ENCODE peak calls at places on chromosome 3, in nine cellular contexts. R, E, V, J, U, X, Y, P and Z are unnamed samples.

GRCh38 chr3:46889381-46890110 is 12.0 kb downstream of the PTH1R start:
- DNase-seq in R (peak), J (no peak), V (no peak), U (no peak), P (no peak), E (no peak), Y (no peak), X (no peak), Z (no peak)

GRCh38 chr3:153595186-153595815 is 433.3 kb downstream of the RAP2B start:
- DNase-seq in V (peak), E (no peak), R (peak), P (peak), J (no peak), U (peak), X (peak), Y (peak), Z (peak)

GRCh38 chr3:148710665-148711064 is 13.0 kb downstream of the AGTR1 start:
- DNase-seq in X (no peak), R (no peak), J (no peak), U (no peak), Y (no peak), E (no peak), V (peak), P (no peak), Z (no peak)

GRCh38 chr3:190941694-190942280 is 79.3 kb upstream of the GMNC start:
- DNase-seq in V (peak), E (no peak), R (no peak), P (peak), X (no peak), Y (no peak), U (no peak), J (no peak), Z (no peak)

GRCh38 chr3:169662215-169663070 is 1.1 kb downstream of the MECOM start:
- DNase-seq in X (no peak), Y (peak), V (peak), P (peak), U (peak), J (peak), E (no peak), R (peak), Z (no peak)

GRCh38 chr3:127197300-127198150 is 4.6 kb downstream of the PRR23E start:
- DNase-seq in E (no peak), Y (no peak), V (no peak), J (no peak), R (no peak), P (no peak), U (no peak), X (no peak), Z (no peak)

GRCh38 chr3:174775603-174776002 is 83.5 kb upstream of the NAALADL2 start:
- DNase-seq in U (peak), P (no peak), X (no peak), E (no peak), Y (peak), R (peak), V (no peak), J (no peak), Z (no peak)

GRCh38 chr3:46672349-46672695 is 21.2 kb downstream of the ALS2CL start:
- DNase-seq in J (no peak), P (no peak), R (no peak), E (no peak), X (no peak), Y (no peak), U (no peak), V (no peak), Z (no peak)

GRCh38 chr3:136078421-136079364 is 113.2 kb downstream of the PPP2R3A start:
- DNase-seq in E (no peak), J (no peak), U (peak), P (no peak), V (peak), X (peak), R (peak), Y (peak), Z (peak)

GRCh38 chr3:12193485-12194165 is 34.9 kb upstream of the TIMP4 start:
- DNase-seq in E (peak), Y (peak), V (no peak), P (no peak), R (peak), X (peak), U (peak), J (peak), Z (peak)

GRCh38 chr3:5071061-5071460 is 51.0 kb upstream of the ARL8B start:
- DNase-seq in R (peak), J (no peak), E (no peak), X (no peak), Y (peak), V (no peak), P (no peak), U (peak), Z (peak)

GRCh38 chr3:242986-243706 is 46.6 kb downstream of the CHL1 start:
- DNase-seq in J (no peak), Y (peak), V (no peak), R (peak), P (no peak), X (no peak), U (peak), E (no peak), Z (peak)

GRCh38 chr3:184572528-184573270 is 11.1 kb downstream of the EPHB3 start:
- DNase-seq in V (no peak), X (no peak), P (no peak), R (no peak), E (no peak), Y (no peak), J (no peak), U (no peak), Z (no peak)

GRCh38 chr3:149462653-149463052 is 11.8 kb upstream of the TM4SF4 start:
- DNase-seq in V (no peak), Y (no peak), E (no peak), R (no peak), X (no peak), U (peak), P (no peak), J (no peak), Z (no peak)

GRCh38 chr3:174329321-174329720 is 529.8 kb upstream of the NAALADL2 start:
- DNase-seq in X (no peak), Y (peak), J (no peak), U (peak), V (no peak), R (peak), E (no peak), P (no peak), Z (peak)

GRCh38 chr3:72462611-72463011 is 385.6 kb downstream of the SHQ1 start:
- DNase-seq in J (no peak), V (no peak), U (no peak), R (no peak), E (no peak), X (no peak), Y (no peak), P (no peak), Z (no peak)

GRCh38 chr3:27166888-27167287 is 202.3 kb downstream of the NEK10 start:
- DNase-seq in R (peak), E (peak), P (no peak), X (no peak), V (peak), Y (peak), U (peak), J (no peak), Z (peak)

GRCh38 chr3:184751204-184751809 is 39.4 kb upstream of the MAGEF1 start:
- DNase-seq in J (no peak), V (no peak), U (no peak), E (no peak), R (no peak), P (no peak), X (no peak), Y (no peak), Z (no peak)

GRCh38 chr3:120563356-120564022 is 32.6 kb upstream of the NDUFB4 start:
- DNase-seq in X (no peak), V (no peak), Y (no peak), P (no peak), U (no peak), J (no peak), E (no peak), R (no peak), Z (no peak)

GRCh38 chr3:155604126-155604525 is 140.7 kb downstream of the PLCH1 start:
- DNase-seq in E (no peak), Y (no peak), P (no peak), X (no peak), R (no peak), V (no peak), J (no peak), U (no peak), Z (no peak)

GRCh38 chr3:42980909-42981308 is 1.8 kb downstream of the GASK1A start:
- DNase-seq in V (peak), P (peak), R (no peak), Y (no peak), U (no peak), E (no peak), X (no peak), J (no peak), Z (no peak)

GRCh38 chr3:195133462-195133861 is 137.5 kb downstream of the XXYLT1 start:
- DNase-seq in R (peak), X (no peak), Y (peak), E (no peak), J (no peak), V (no peak), P (no peak), U (peak), Z (peak)

GRCh38 chr3:171195686-171196085 is 169.2 kb upstream of the SLC2A2 start:
- DNase-seq in U (no peak), R (peak), V (no peak), P (no peak), Y (no peak), J (no peak), X (no peak), E (no peak), Z (no peak)

GRCh38 chr3:129749692-129750091 is 143.2 kb upstream of the PLXND1 start:
- DNase-seq in E (no peak), Y (no peak), J (no peak), P (no peak), R (no peak), X (no peak), U (no peak), V (no peak), Z (no peak)

GRCh38 chr3:185313693-185314246 is 49.2 kb upstream of the MAP3K13 start:
- DNase-seq in Y (no peak), X (no peak), J (peak), P (peak), E (no peak), R (no peak), U (no peak), V (no peak), Z (no peak)

GRCh38 chr3:11168881-11169805 is 14.8 kb downstream of the HRH1 start:
- DNase-seq in Y (peak), V (no peak), E (no peak), U (peak), J (no peak), R (peak), P (no peak), X (no peak), Z (no peak)

GRCh38 chr3:13229291-13229949 is 156.2 kb upstream of the IQSEC1 start:
- DNase-seq in J (no peak), P (peak), Y (no peak), R (peak), V (peak), U (peak), E (no peak), X (no peak), Z (no peak)

GRCh38 chr3:188348445-188349244 is 194.7 kb downstream of the LPP start:
- DNase-seq in U (peak), X (no peak), J (peak), P (no peak), E (peak), V (peak), Y (peak), R (peak), Z (peak)

GRCh38 chr3:138081371-138082084 is 33.9 kb downstream of the DZIP1L start:
- DNase-seq in P (no peak), R (peak), V (no peak), E (no peak), Y (peak), X (no peak), J (no peak), U (peak), Z (peak)

GRCh38 chr3:72818092-72818721 is 30.0 kb downstream of the SHQ1 start:
- DNase-seq in X (peak), J (no peak), R (peak), U (peak), E (no peak), Y (peak), V (no peak), P (peak), Z (peak)

GRCh38 chr3:51539291-51539891 is 872 bp downstream of the RAD54L2 start:
- DNase-seq in P (peak), U (peak), X (no peak), V (peak), E (no peak), Y (peak), R (peak), J (peak), Z (peak)

DNA sequence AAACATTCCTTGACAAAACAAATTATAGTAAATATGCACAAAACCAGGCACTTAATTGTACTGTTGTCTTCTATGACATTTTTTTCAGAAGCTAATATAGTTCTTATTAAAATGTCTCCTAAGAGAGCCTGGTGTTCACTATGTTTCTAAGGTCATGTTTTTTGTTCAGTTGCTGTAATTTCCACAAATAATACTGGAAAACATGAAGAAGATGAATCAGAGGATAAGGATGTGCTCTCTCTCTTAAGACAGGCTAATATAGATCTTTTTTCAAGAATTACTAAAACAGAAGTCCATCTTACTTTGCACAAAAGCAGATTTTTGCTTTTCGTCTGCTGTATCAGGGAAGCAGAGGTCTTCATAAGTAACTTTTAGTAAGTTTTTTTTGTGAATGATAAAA is 823.0 kb upstream of the NECTIN3 start:
- DNase-seq in V (no peak), Y (peak), P (no peak), X (no peak), E (no peak), J (no peak), U (peak), R (peak), Z (no peak)
- H3K4me3 ChIP-seq in V (no peak), Y (no peak), P (no peak), X (no peak), E (no peak), J (no peak), U (no peak), R (no peak), Z (no peak)

DNA sequence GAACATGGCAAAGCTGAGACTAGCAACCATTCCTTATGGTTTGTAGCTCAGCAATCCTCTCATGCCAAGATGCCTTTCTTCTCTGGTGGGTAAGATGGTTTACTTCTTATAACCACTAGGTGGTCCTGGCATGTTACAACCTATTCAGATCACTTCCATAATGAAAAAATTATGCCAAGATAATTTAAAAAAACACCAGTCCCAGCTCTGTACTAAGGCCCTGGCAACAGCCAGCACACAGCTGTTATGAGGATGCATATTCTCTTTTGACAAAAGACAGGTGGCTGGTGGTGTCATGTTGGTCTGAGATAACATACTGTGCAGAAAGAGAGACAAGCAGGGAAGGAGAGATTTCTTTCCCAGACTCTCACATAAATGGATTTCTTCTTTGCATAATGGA is 65.7 kb upstream of the FRMD4B start:
- DNase-seq in J (no peak), V (peak), P (no peak), E (no peak), Y (no peak), R (no peak), X (no peak), U (peak), Z (no peak)
- TF ChIP-seq CTCF in J (peak), V (peak), P (peak), E (no peak), Y (peak), R (peak), X (no peak), U (peak), Z (peak)

DNA sequence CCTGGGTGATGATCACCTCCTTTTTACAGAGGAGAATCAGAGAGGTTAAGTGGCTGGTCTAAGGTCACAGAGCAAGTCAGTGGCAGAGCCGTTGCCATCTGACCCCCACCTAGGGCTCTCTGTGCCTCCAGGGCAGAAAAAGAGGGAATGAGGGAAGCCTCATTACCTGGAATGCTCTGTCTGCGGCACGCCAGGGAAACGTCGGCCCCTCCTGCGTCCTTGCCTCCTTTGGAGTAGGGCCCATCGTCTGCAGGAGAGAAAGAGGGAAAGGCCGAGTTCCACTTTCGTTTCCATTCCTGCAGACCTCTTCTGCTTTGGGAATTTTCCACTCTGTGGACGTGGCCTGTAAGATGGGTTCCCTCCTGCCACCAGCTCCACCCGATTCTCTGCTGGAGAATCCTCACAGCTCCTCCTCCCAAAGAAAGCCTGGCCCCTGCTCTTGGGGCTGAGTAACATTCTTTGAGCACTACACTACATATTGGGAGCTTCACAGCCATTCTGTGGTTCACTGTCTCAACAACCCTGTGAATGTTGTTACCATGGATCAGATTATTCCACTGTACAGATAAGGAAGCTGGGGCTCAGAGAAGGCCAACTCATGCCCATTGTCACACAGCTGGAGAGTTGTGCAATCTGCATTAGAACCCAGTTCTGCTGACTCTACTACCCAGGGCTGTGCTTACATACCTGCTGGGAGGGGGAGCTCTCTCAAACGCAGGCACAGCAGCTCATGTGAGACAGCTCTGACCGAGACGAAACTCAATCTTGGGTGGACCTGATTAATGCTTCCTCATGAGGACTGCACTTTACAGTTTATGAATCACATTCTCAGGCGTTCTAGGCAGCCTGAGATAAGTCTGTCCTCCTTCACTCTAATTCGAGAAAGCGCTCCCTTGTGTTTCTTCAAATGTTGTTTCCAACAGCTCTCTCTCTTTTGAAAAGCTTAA is 14.2 kb downstream of the GRIP2 start:
- DNase-seq in J (peak), P (no peak), V (no peak), Y (no peak), R (peak), E (no peak), U (peak), X (no peak), Z (no peak)
- H3K4me3 ChIP-seq in J (no peak), P (no peak), V (no peak), Y (no peak), R (no peak), E (no peak), U (peak), X (no peak), Z (no peak)

GRCh38 chr3:54538346-54538745 is 389.5 kb downstream of the LRTM1 start:
- DNase-seq in Y (no peak), X (no peak), V (peak), U (no peak), R (no peak), J (no peak), E (no peak), P (peak), Z (no peak)
- TF ChIP-seq CTCF in Y (no peak), X (no peak), V (peak), U (no peak), R (no peak), J (no peak), E (no peak), P (peak), Z (no peak)

GRCh38 chr3:110419571-110419970 is 652.0 kb upstream of the NECTIN3 start:
- DNase-seq in U (no peak), E (no peak), Y (peak), P (no peak), J (no peak), R (peak), V (no peak), X (no peak), Z (no peak)

GRCh38 chr3:110419096-110419495 is 652.5 kb upstream of the NECTIN3 start:
- DNase-seq in Y (no peak), X (no peak), E (no peak), J (no peak), R (peak), U (peak), P (no peak), V (peak), Z (no peak)

GRCh38 chr3:110414851-110415250 is 656.8 kb upstream of the NECTIN3 start:
- DNase-seq in J (no peak), R (peak), V (no peak), E (no peak), U (peak), P (no peak), X (no peak), Y (peak), Z (peak)

GRCh38 chr3:110423276-110423675 is 648.3 kb upstream of the NECTIN3 start:
- DNase-seq in V (no peak), P (no peak), R (no peak), J (no peak), Y (no peak), U (no peak), E (no peak), X (no peak), Z (no peak)

DNA sequence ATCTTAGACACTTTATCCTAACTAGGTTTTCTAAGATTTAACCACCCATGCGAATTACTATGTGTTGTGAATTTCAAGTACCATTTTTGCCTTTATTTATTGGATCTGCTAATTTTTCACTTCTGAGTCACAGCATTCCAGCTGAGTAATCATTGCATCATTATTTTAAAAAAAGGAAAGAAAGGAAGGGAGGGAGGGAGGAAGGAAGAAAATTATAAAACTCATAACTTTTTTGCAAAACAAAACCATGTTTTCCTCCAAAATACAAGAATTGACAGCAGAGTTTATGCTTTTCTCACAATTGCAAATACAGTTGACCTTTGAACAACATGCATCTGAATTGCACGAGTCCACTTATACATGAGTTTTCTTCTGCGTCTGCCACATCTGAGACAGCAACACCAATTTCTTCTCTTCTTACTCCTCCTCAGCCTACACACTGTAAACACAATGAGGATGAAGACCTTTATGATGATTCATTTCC is 651.4 kb upstream of the NECTIN3 start:
- DNase-seq in P (no peak), R (peak), U (peak), J (no peak), Y (peak), V (no peak), X (no peak), E (peak), Z (peak)
- H3K4me3 ChIP-seq in P (no peak), R (peak), U (peak), J (no peak), Y (no peak), V (no peak), X (no peak), E (no peak), Z (no peak)

GRCh38 chr3:147384210-147385058 is 21.9 kb downstream of the ZIC4 start:
- DNase-seq in E (no peak), R (no peak), U (no peak), Y (no peak), P (peak), V (peak), J (no peak), X (no peak), Z (no peak)
- TF ChIP-seq CTCF in E (peak), R (no peak), U (peak), Y (peak), P (peak), V (peak), J (no peak), X (peak), Z (no peak)